ENCODE peak calls at places on chromosomes 5 and 9, in nine cellular contexts. One of them, this sample, is unnamed.

GRCh38 chr5:174690256-174690655 is 34.1 kb upstream of the MSX2 start:
- DNase-seq in AG09309: no peak
- DNase-seq in dorsolateral prefrontal cortex: no peak
- DNase-seq in stomach: no peak
- DNase-seq in heart left ventricle: no peak
- DNase-seq in coronary artery: no peak
- DNase-seq in fibroblast of lung: peak
- DNase-seq in astrocyte: no peak
- DNase-seq in AG10803: no peak
- DNase-seq in this sample: no peak

GRCh38 chr9:36793277-36793676 is 220.6 kb downstream of the MELK start:
- DNase-seq in astrocyte: no peak
- DNase-seq in heart left ventricle: no peak
- DNase-seq in coronary artery: no peak
- DNase-seq in fibroblast of lung: no peak
- DNase-seq in AG10803: no peak
- DNase-seq in stomach: no peak
- DNase-seq in AG09309: no peak
- DNase-seq in dorsolateral prefrontal cortex: no peak
- DNase-seq in this sample: peak

GRCh38 chr5:139747583-139748504 is 47.8 kb upstream of the PSD2 start:
- DNase-seq in astrocyte: peak
- DNase-seq in AG09309: no peak
- DNase-seq in stomach: peak
- DNase-seq in coronary artery: no peak
- DNase-seq in heart left ventricle: peak
- DNase-seq in fibroblast of lung: peak
- DNase-seq in AG10803: peak
- DNase-seq in dorsolateral prefrontal cortex: peak
- DNase-seq in this sample: peak

GRCh38 chr9:112726428-112726827 is 8.5 kb upstream of the INIP start:
- DNase-seq in dorsolateral prefrontal cortex: no peak
- DNase-seq in stomach: no peak
- DNase-seq in AG10803: no peak
- DNase-seq in heart left ventricle: no peak
- DNase-seq in coronary artery: no peak
- DNase-seq in AG09309: no peak
- DNase-seq in fibroblast of lung: no peak
- DNase-seq in astrocyte: no peak
- DNase-seq in this sample: peak

GRCh38 chr9:111597852-111598729 is 1.4 kb downstream of the PTGR1 start:
- DNase-seq in AG10803: peak
- DNase-seq in dorsolateral prefrontal cortex: peak
- DNase-seq in coronary artery: peak
- DNase-seq in AG09309: no peak
- DNase-seq in heart left ventricle: peak
- DNase-seq in fibroblast of lung: peak
- DNase-seq in astrocyte: peak
- DNase-seq in stomach: peak
- DNase-seq in this sample: peak

GRCh38 chr9:134690946-134691694 is 49.5 kb downstream of the COL5A1 start:
- DNase-seq in dorsolateral prefrontal cortex: no peak
- DNase-seq in fibroblast of lung: peak
- DNase-seq in astrocyte: no peak
- DNase-seq in coronary artery: no peak
- DNase-seq in AG09309: no peak
- DNase-seq in stomach: no peak
- DNase-seq in heart left ventricle: no peak
- DNase-seq in AG10803: peak
- DNase-seq in this sample: no peak

GRCh38 chr5:151684690-151685361 is 1.9 kb downstream of the SPARC start:
- DNase-seq in coronary artery: peak
- DNase-seq in stomach: no peak
- DNase-seq in fibroblast of lung: peak
- DNase-seq in AG09309: peak
- DNase-seq in heart left ventricle: peak
- DNase-seq in AG10803: peak
- DNase-seq in astrocyte: peak
- DNase-seq in dorsolateral prefrontal cortex: no peak
- DNase-seq in this sample: no peak

GRCh38 chr5:32297181-32298055 is 15.3 kb downstream of the MTMR12 start:
- DNase-seq in astrocyte: no peak
- DNase-seq in heart left ventricle: no peak
- DNase-seq in AG09309: no peak
- DNase-seq in dorsolateral prefrontal cortex: no peak
- DNase-seq in fibroblast of lung: no peak
- DNase-seq in coronary artery: no peak
- DNase-seq in AG10803: no peak
- DNase-seq in stomach: no peak
- DNase-seq in this sample: no peak

GRCh38 chr9:114238919-114239879 is 83.7 kb upstream of the ORM1 start:
- DNase-seq in astrocyte: peak
- DNase-seq in AG09309: peak
- DNase-seq in dorsolateral prefrontal cortex: peak
- DNase-seq in heart left ventricle: peak
- DNase-seq in coronary artery: no peak
- DNase-seq in fibroblast of lung: peak
- DNase-seq in stomach: no peak
- DNase-seq in AG10803: peak
- DNase-seq in this sample: no peak

GRCh38 chr5:130514984-130515690 is 610.9 kb downstream of the CHSY3 start:
- DNase-seq in heart left ventricle: no peak
- DNase-seq in AG09309: peak
- DNase-seq in coronary artery: no peak
- DNase-seq in astrocyte: peak
- DNase-seq in fibroblast of lung: peak
- DNase-seq in AG10803: peak
- DNase-seq in dorsolateral prefrontal cortex: no peak
- DNase-seq in stomach: no peak
- DNase-seq in this sample: no peak

GRCh38 chr5:82164957-82165698 is 113.0 kb downstream of the RPS23 start:
- DNase-seq in AG10803: peak
- DNase-seq in AG09309: no peak
- DNase-seq in dorsolateral prefrontal cortex: no peak
- DNase-seq in heart left ventricle: no peak
- DNase-seq in stomach: no peak
- DNase-seq in fibroblast of lung: peak
- DNase-seq in coronary artery: no peak
- DNase-seq in astrocyte: peak
- DNase-seq in this sample: no peak

GRCh38 chr5:20351849-20352248 is 363.8 kb upstream of the CDH18 start:
- DNase-seq in coronary artery: no peak
- DNase-seq in fibroblast of lung: no peak
- DNase-seq in AG10803: no peak
- DNase-seq in stomach: no peak
- DNase-seq in AG09309: no peak
- DNase-seq in dorsolateral prefrontal cortex: no peak
- DNase-seq in heart left ventricle: no peak
- DNase-seq in astrocyte: no peak
- DNase-seq in this sample: no peak

GRCh38 chr5:113447651-113448050 is 12.9 kb upstream of the TSSK1B start:
- DNase-seq in astrocyte: no peak
- DNase-seq in dorsolateral prefrontal cortex: no peak
- DNase-seq in coronary artery: no peak
- DNase-seq in fibroblast of lung: no peak
- DNase-seq in AG09309: no peak
- DNase-seq in heart left ventricle: no peak
- DNase-seq in AG10803: peak
- DNase-seq in stomach: no peak
- DNase-seq in this sample: no peak

GRCh38 chr5:116273458-116274242 is 188.8 kb downstream of the COMMD10 start:
- DNase-seq in stomach: no peak
- DNase-seq in heart left ventricle: no peak
- DNase-seq in astrocyte: peak
- DNase-seq in coronary artery: no peak
- DNase-seq in fibroblast of lung: peak
- DNase-seq in dorsolateral prefrontal cortex: no peak
- DNase-seq in AG10803: peak
- DNase-seq in AG09309: no peak
- DNase-seq in this sample: no peak
- TF ChIP-seq CTCF in stomach: no peak
- TF ChIP-seq CTCF in heart left ventricle: no peak
- TF ChIP-seq CTCF in astrocyte: no peak
- TF ChIP-seq CTCF in coronary artery: no peak
- TF ChIP-seq CTCF in fibroblast of lung: no peak
- TF ChIP-seq CTCF in dorsolateral prefrontal cortex: no peak
- TF ChIP-seq CTCF in AG10803: no peak
- TF ChIP-seq CTCF in AG09309: no peak
- TF ChIP-seq CTCF in this sample: no peak

GRCh38 chr9:133609311-133610098 is at the start of gene FAM163B:
- DNase-seq in coronary artery: no peak
- DNase-seq in dorsolateral prefrontal cortex: no peak
- DNase-seq in fibroblast of lung: peak
- DNase-seq in astrocyte: peak
- DNase-seq in heart left ventricle: peak
- DNase-seq in AG10803: peak
- DNase-seq in AG09309: no peak
- DNase-seq in stomach: no peak
- DNase-seq in this sample: no peak
- H3K4me3 ChIP-seq in coronary artery: peak
- H3K4me3 ChIP-seq in dorsolateral prefrontal cortex: peak
- H3K4me3 ChIP-seq in fibroblast of lung: no peak
- H3K4me3 ChIP-seq in astrocyte: no peak
- H3K4me3 ChIP-seq in heart left ventricle: no peak
- H3K4me3 ChIP-seq in AG10803: no peak
- H3K4me3 ChIP-seq in AG09309: no peak
- H3K4me3 ChIP-seq in stomach: peak
- H3K4me3 ChIP-seq in this sample: no peak

DNA sequence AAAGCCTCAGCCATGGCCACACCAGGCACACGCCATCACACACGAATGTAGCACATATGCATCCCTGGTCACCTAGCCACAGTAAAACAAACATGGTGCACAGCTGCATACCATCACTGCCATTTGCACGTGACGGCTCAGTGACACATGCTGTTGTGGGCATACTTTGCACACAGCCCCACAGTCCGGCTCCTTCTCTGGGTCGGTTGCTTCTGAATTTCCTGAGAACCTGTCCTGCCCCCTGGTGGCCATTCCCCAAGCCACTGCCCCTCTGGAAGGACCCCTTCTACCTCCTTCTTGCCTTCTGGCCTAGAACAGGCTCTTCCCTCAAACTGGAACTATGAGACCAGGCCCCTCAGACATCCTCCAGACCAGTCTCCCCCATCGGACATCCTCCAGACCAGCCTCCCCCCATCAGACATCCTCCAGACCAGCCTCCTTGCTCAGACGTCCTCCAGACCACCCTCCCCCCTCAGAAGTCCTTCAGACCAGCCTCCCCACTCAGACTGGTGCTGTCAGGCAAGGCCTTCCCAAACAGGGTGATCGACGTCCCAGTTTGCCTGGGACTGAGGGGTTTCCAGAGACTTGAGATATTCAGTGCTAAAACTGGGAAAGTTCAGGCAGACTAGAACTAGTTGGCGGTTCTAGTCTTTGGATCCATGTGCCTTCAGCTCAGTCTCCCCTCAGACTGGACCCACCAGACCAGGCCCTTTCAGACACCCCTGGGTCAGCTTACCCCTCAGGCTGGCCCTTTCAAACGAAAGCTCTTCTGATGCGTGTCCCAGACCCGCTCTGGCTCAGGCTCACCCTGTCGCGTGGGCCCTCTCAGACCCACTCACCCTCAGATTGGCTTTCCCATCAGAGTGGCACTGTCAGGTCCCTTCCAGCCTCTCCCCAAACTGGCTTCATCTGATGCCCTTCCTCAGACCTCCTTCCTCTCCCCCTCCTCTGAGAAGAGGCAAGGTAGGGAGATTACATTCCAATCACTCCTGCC is 24.3 kb upstream of the ENHO start:
- DNase-seq in heart left ventricle: peak
- DNase-seq in AG10803: peak
- DNase-seq in fibroblast of lung: peak
- DNase-seq in coronary artery: peak
- DNase-seq in stomach: peak
- DNase-seq in astrocyte: peak
- DNase-seq in dorsolateral prefrontal cortex: peak
- DNase-seq in AG09309: peak
- DNase-seq in this sample: peak
- TF ChIP-seq CTCF in heart left ventricle: peak
- TF ChIP-seq CTCF in AG10803: peak
- TF ChIP-seq CTCF in fibroblast of lung: peak
- TF ChIP-seq CTCF in coronary artery: peak
- TF ChIP-seq CTCF in stomach: peak
- TF ChIP-seq CTCF in astrocyte: peak
- TF ChIP-seq CTCF in dorsolateral prefrontal cortex: peak
- TF ChIP-seq CTCF in AG09309: peak
- TF ChIP-seq CTCF in this sample: peak

GRCh38 chr5:141883948-141884318 is 5.7 kb upstream of the PCDH1 start:
- DNase-seq in AG09309: no peak
- DNase-seq in dorsolateral prefrontal cortex: no peak
- DNase-seq in heart left ventricle: no peak
- DNase-seq in astrocyte: no peak
- DNase-seq in AG10803: no peak
- DNase-seq in stomach: no peak
- DNase-seq in coronary artery: no peak
- DNase-seq in fibroblast of lung: no peak
- DNase-seq in this sample: no peak

GRCh38 chr5:141881886-141882285 is 3.7 kb upstream of the PCDH1 start:
- DNase-seq in astrocyte: no peak
- DNase-seq in heart left ventricle: no peak
- DNase-seq in AG09309: no peak
- DNase-seq in coronary artery: no peak
- DNase-seq in fibroblast of lung: no peak
- DNase-seq in dorsolateral prefrontal cortex: no peak
- DNase-seq in AG10803: no peak
- DNase-seq in stomach: no peak
- DNase-seq in this sample: no peak

GRCh38 chr5:141880961-141881801 is 3.0 kb upstream of the PCDH1 start:
- DNase-seq in dorsolateral prefrontal cortex: no peak
- DNase-seq in coronary artery: no peak
- DNase-seq in AG10803: no peak
- DNase-seq in fibroblast of lung: no peak
- DNase-seq in astrocyte: no peak
- DNase-seq in heart left ventricle: peak
- DNase-seq in AG09309: no peak
- DNase-seq in stomach: no peak
- DNase-seq in this sample: peak

GRCh38 chr5:141883184-141883947 is 5.2 kb upstream of the PCDH1 start:
- DNase-seq in AG09309: no peak
- DNase-seq in astrocyte: no peak
- DNase-seq in fibroblast of lung: no peak
- DNase-seq in stomach: no peak
- DNase-seq in heart left ventricle: peak
- DNase-seq in dorsolateral prefrontal cortex: no peak
- DNase-seq in AG10803: peak
- DNase-seq in coronary artery: no peak
- DNase-seq in this sample: peak

DNA sequence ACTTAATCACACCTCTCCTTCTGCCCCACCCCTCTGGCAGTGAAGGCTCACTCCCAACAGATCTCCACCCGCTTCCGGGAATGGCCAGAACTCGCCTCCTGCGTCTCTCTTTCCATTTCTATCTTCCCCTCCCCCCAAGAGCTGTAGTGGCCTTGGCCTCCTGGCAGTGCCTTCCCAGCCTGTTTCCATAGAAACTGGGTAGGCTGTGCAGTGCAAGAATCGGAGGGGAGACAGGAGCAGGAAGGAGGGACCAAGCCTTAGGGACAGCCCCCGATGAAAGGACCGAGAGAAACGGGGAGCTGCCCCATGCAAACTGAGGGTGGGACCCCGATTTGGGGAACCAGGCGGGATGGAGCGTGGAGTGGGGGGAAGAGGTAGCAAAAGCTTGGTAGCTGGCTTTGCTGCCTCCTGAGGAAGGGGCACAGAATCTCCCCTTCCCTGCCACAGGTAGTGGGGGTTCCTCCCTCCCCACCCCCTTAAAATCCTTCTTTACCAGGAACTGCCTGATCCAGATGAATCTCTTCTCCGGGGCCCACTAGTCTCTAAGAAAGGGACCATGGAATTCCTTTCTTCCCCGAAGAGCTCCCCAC is 4.5 kb upstream of the PCDH1 start:
- DNase-seq in AG10803: no peak
- DNase-seq in heart left ventricle: no peak
- DNase-seq in AG09309: no peak
- DNase-seq in astrocyte: no peak
- DNase-seq in stomach: no peak
- DNase-seq in coronary artery: no peak
- DNase-seq in fibroblast of lung: no peak
- DNase-seq in dorsolateral prefrontal cortex: peak
- DNase-seq in this sample: no peak
- H3K4me3 ChIP-seq in AG10803: no peak
- H3K4me3 ChIP-seq in heart left ventricle: no peak
- H3K4me3 ChIP-seq in AG09309: no peak
- H3K4me3 ChIP-seq in astrocyte: no peak
- H3K4me3 ChIP-seq in stomach: no peak
- H3K4me3 ChIP-seq in coronary artery: no peak
- H3K4me3 ChIP-seq in fibroblast of lung: no peak
- H3K4me3 ChIP-seq in dorsolateral prefrontal cortex: peak
- H3K4me3 ChIP-seq in this sample: no peak

This sample was measured in GM12865.